ENCODE peak calls at places on chromosomes 1 and 21, in nine cellular contexts. Y, P, U, Z, Q, R, I, B and T are unnamed samples.

GRCh38 chr21:44365967-44366585 is 12.7 kb downstream of the TRPM2 start:
- DNase-seq in Y (no peak), P (no peak), U (peak), Z (no peak), Q (no peak), R (no peak), I (no peak), B (no peak), T (no peak)

GRCh38 chr1:160911925-160912324 is 26.9 kb upstream of the ITLN1 start:
- DNase-seq in Y (no peak), P (no peak), U (no peak), Z (no peak), Q (no peak), R (no peak), I (no peak), B (no peak), T (no peak)

GRCh38 chr1:240967070-240967724 is 355.2 kb upstream of the GREM2 start:
- DNase-seq in Y (no peak), P (no peak), U (no peak), Z (no peak), Q (no peak), R (peak), I (no peak), B (no peak), T (no peak)

GRCh38 chr1:223344491-223344890 is 19.5 kb downstream of the SUSD4 start:
- DNase-seq in Y (no peak), P (no peak), U (no peak), Z (no peak), Q (no peak), R (no peak), I (no peak), B (no peak), T (no peak)

GRCh38 chr1:43367026-43367903 is 546 bp downstream of the ELOVL1 start:
- DNase-seq in Y (peak), P (peak), U (no peak), Z (no peak), Q (peak), R (no peak), I (peak), B (peak), T (peak)

GRCh38 chr21:26717146-26717739 is 128.0 kb downstream of the ADAMTS1 start:
- DNase-seq in Y (no peak), P (peak), U (no peak), Z (no peak), Q (no peak), R (peak), I (no peak), B (no peak), T (no peak)

GRCh38 chr1:242055921-242056320 is 57.0 kb upstream of the MAP1LC3C start:
- DNase-seq in Y (no peak), P (peak), U (no peak), Z (no peak), Q (no peak), R (no peak), I (no peak), B (no peak), T (no peak)

GRCh38 chr1:145872421-145872891 is 13.2 kb downstream of the ANKRD35 start:
- DNase-seq in Y (no peak), P (no peak), U (peak), Z (no peak), Q (no peak), R (no peak), I (peak), B (peak), T (no peak)

GRCh38 chr1:10553124-10553523 is 78.4 kb downstream of the PEX14 start:
- DNase-seq in Y (no peak), P (no peak), U (no peak), Z (no peak), Q (no peak), R (no peak), I (no peak), B (no peak), T (no peak)

GRCh38 chr1:183267646-183268431 is 81.8 kb downstream of the LAMC2 start:
- DNase-seq in Y (peak), P (peak), U (no peak), Z (no peak), Q (no peak), R (peak), I (no peak), B (no peak), T (no peak)

GRCh38 chr21:45393833-45394638 is 10.9 kb upstream of the COL18A1 start:
- DNase-seq in Y (no peak), P (no peak), U (no peak), Z (no peak), Q (no peak), R (no peak), I (no peak), B (no peak), T (no peak)

GRCh38 chr1:64654519-64655341 is 90.1 kb upstream of the RAVER2 start:
- DNase-seq in Y (peak), P (peak), U (peak), Z (no peak), Q (no peak), R (peak), I (no peak), B (no peak), T (no peak)

GRCh38 chr1:172719066-172719627 is 60.2 kb downstream of the FASLG start:
- DNase-seq in Y (peak), P (peak), U (no peak), Z (no peak), Q (no peak), R (no peak), I (no peak), B (no peak), T (no peak)

GRCh38 chr21:46066843-46067331 is 31.0 kb upstream of the COL6A2 start:
- DNase-seq in Y (peak), P (no peak), U (peak), Z (no peak), Q (no peak), R (no peak), I (no peak), B (peak), T (no peak)

GRCh38 chr1:54481201-54481884 is 66.7 kb upstream of the ACOT11 start:
- DNase-seq in Y (no peak), P (no peak), U (no peak), Z (no peak), Q (no peak), R (no peak), I (peak), B (no peak), T (no peak)

GRCh38 chr1:36710901-36711300 is 228.2 kb upstream of the CSF3R start:
- DNase-seq in Y (no peak), P (no peak), U (no peak), Z (no peak), Q (no peak), R (no peak), I (no peak), B (no peak), T (no peak)

GRCh38 chr1:17432412-17432811 is 7.1 kb downstream of the RCC2 start:
- DNase-seq in Y (no peak), P (no peak), U (no peak), Z (no peak), Q (no peak), R (no peak), I (no peak), B (no peak), T (no peak)

GRCh38 chr1:212981571-212982328 is 31.4 kb downstream of the VASH2 start:
- DNase-seq in Y (no peak), P (no peak), U (no peak), Z (no peak), Q (no peak), R (no peak), I (no peak), B (peak), T (no peak)

GRCh38 chr1:44995467-44996238 is 9.3 kb upstream of the EIF2B3 start:
- DNase-seq in Y (no peak), P (no peak), U (no peak), Z (no peak), Q (no peak), R (no peak), I (no peak), B (no peak), T (no peak)

GRCh38 chr1:221858758-221859157 is 116.9 kb upstream of the DUSP10 start:
- DNase-seq in Y (peak), P (peak), U (no peak), Z (no peak), Q (no peak), R (peak), I (no peak), B (no peak), T (no peak)

GRCh38 chr1:40944841-40945430 is 34.6 kb upstream of the CTPS1 start:
- DNase-seq in Y (peak), P (no peak), U (peak), Z (no peak), Q (no peak), R (peak), I (no peak), B (no peak), T (no peak)

GRCh38 chr1:41333146-41333784 is 28.0 kb upstream of the FOXO6 start:
- DNase-seq in Y (peak), P (no peak), U (no peak), Z (no peak), Q (peak), R (peak), I (no peak), B (no peak), T (no peak)

GRCh38 chr1:24702511-24703293 is 42.5 kb upstream of the CLIC4 start:
- DNase-seq in Y (peak), P (peak), U (no peak), Z (no peak), Q (no peak), R (no peak), I (no peak), B (no peak), T (no peak)

GRCh38 chr1:41852091-41852490 is 66.6 kb downstream of the HIVEP3 start:
- DNase-seq in Y (no peak), P (no peak), U (no peak), Z (no peak), Q (no peak), R (no peak), I (no peak), B (no peak), T (no peak)

GRCh38 chr1:210364479-210364878 is 35.8 kb downstream of the HHAT start:
- DNase-seq in Y (no peak), P (peak), U (no peak), Z (no peak), Q (no peak), R (no peak), I (no peak), B (peak), T (no peak)

GRCh38 chr1:85273397-85273796 is 3.0 kb downstream of the BCL10 start:
- DNase-seq in Y (no peak), P (no peak), U (no peak), Z (no peak), Q (no peak), R (no peak), I (no peak), B (no peak), T (no peak)

GRCh38 chr1:225486856-225487255 is 59.0 kb upstream of the LBR start:
- DNase-seq in Y (no peak), P (no peak), U (no peak), Z (no peak), Q (no peak), R (no peak), I (no peak), B (no peak), T (no peak)

GRCh38 chr1:17200756-17201155 is 4.2 kb upstream of the PADI1 start:
- DNase-seq in Y (no peak), P (peak), U (no peak), Z (no peak), Q (no peak), R (no peak), I (no peak), B (no peak), T (no peak)

GRCh38 chr1:185459141-185459540 is 142.1 kb upstream of the IVNS1ABP start:
- DNase-seq in Y (no peak), P (no peak), U (no peak), Z (no peak), Q (no peak), R (no peak), I (no peak), B (no peak), T (no peak)

GRCh38 chr1:159880435-159880834 is 18.0 kb upstream of the VSIG8 start:
- DNase-seq in Y (no peak), P (no peak), U (no peak), Z (no peak), Q (no peak), R (no peak), I (no peak), B (no peak), T (no peak)

GRCh38 chr1:208486677-208487076 is 242.5 kb upstream of the PLXNA2 start:
- DNase-seq in Y (no peak), P (no peak), U (no peak), Z (no peak), Q (no peak), R (no peak), I (no peak), B (no peak), T (no peak)
- TF ChIP-seq CTCF in Y (no peak), P (no peak), U (no peak), Z (no peak), Q (no peak), R (no peak), I (no peak), B (no peak), T (no peak)

GRCh38 chr1:204829133-204829532 is 41.5 kb upstream of the NFASC start:
- DNase-seq in Y (no peak), P (no peak), U (no peak), Z (no peak), Q (no peak), R (no peak), I (no peak), B (no peak), T (no peak)
- TF ChIP-seq CTCF in Y (no peak), P (no peak), U (no peak), Z (no peak), Q (no peak), R (no peak), I (no peak), B (no peak), T (no peak)

GRCh38 chr1:89629146-89629545 is 3.8 kb upstream of the LRRC8C start:
- DNase-seq in Y (no peak), P (no peak), U (no peak), Z (no peak), Q (no peak), R (no peak), I (no peak), B (no peak), T (no peak)

GRCh38 chr1:89632213-89633102 is 462 bp upstream of the LRRC8C start:
- DNase-seq in Y (peak), P (peak), U (peak), Z (peak), Q (peak), R (peak), I (peak), B (peak), T (peak)

GRCh38 chr1:89631756-89632155 is 1.2 kb upstream of the LRRC8C start:
- DNase-seq in Y (peak), P (no peak), U (no peak), Z (no peak), Q (no peak), R (no peak), I (no peak), B (no peak), T (no peak)

GRCh38 chr1:89627596-89627962 is 5.3 kb upstream of the LRRC8C start:
- DNase-seq in Y (no peak), P (no peak), U (no peak), Z (no peak), Q (no peak), R (no peak), I (no peak), B (no peak), T (no peak)

GRCh38 chr1:89630046-89630445 is 2.9 kb upstream of the LRRC8C start:
- DNase-seq in Y (no peak), P (no peak), U (no peak), Z (no peak), Q (no peak), R (no peak), I (no peak), B (no peak), T (no peak)
- TF ChIP-seq CTCF in Y (no peak), P (no peak), U (no peak), Z (peak), Q (no peak), R (peak), I (no peak), B (no peak), T (no peak)

GRCh38 chr1:34155851-34156250 is 9.2 kb downstream of the CSMD2 start:
- DNase-seq in Y (peak), P (no peak), U (no peak), Z (no peak), Q (no peak), R (no peak), I (no peak), B (no peak), T (no peak)

GRCh38 chr1:34156739-34157138 is 8.3 kb downstream of the CSMD2 start:
- DNase-seq in Y (no peak), P (no peak), U (no peak), Z (no peak), Q (no peak), R (no peak), I (no peak), B (no peak), T (no peak)
- TF ChIP-seq CTCF in Y (no peak), P (no peak), U (no peak), Z (no peak), Q (no peak), R (no peak), I (no peak), B (no peak), T (no peak)